ENCODE peak calls at places on chromosomes 6 and 20, in six cellular contexts. One of them, this sample, is unnamed.

GRCh38 chr20:58837717-58838116 is 13.0 kb downstream of the GNAS-AS1 start:
- DNase-seq in stimulated activated CD4-positive, alpha-beta T cell treated with anti-CD3 and anti-CD28 coated beads, Interleukin-15, amount 100 ng/mL, for 48 hours: no peak
- DNase-seq in coronary artery: no peak
- DNase-seq in GM13976: no peak
- DNase-seq in NCI-H1092: no peak
- DNase-seq in GM23248: no peak
- DNase-seq in this sample: no peak

GRCh38 chr20:45347936-45348809 is at the start of gene SDC4:
- DNase-seq in GM13976: peak
- DNase-seq in stimulated activated CD4-positive, alpha-beta T cell treated with anti-CD3 and anti-CD28 coated beads, Interleukin-15, amount 100 ng/mL, for 48 hours: no peak
- DNase-seq in NCI-H1092: no peak
- DNase-seq in coronary artery: peak
- DNase-seq in GM23248: peak
- DNase-seq in this sample: peak

GRCh38 chr6:147060636-147061035 is 143.6 kb upstream of the STXBP5 start:
- DNase-seq in NCI-H1092: no peak
- DNase-seq in stimulated activated CD4-positive, alpha-beta T cell treated with anti-CD3 and anti-CD28 coated beads, Interleukin-15, amount 100 ng/mL, for 48 hours: no peak
- DNase-seq in GM23248: no peak
- DNase-seq in GM13976: no peak
- DNase-seq in coronary artery: no peak
- DNase-seq in this sample: no peak

GRCh38 chr6:34616230-34616591 is 60.1 kb upstream of the SPDEF start:
- DNase-seq in GM13976: no peak
- DNase-seq in stimulated activated CD4-positive, alpha-beta T cell treated with anti-CD3 and anti-CD28 coated beads, Interleukin-15, amount 100 ng/mL, for 48 hours: no peak
- DNase-seq in GM23248: no peak
- DNase-seq in coronary artery: no peak
- DNase-seq in NCI-H1092: no peak
- DNase-seq in this sample: no peak

GRCh38 chr6:12886961-12887775 is 170.6 kb downstream of the PHACTR1 start:
- DNase-seq in coronary artery: no peak
- DNase-seq in GM13976: no peak
- DNase-seq in GM23248: peak
- DNase-seq in NCI-H1092: no peak
- DNase-seq in stimulated activated CD4-positive, alpha-beta T cell treated with anti-CD3 and anti-CD28 coated beads, Interleukin-15, amount 100 ng/mL, for 48 hours: no peak
- DNase-seq in this sample: no peak

GRCh38 chr20:19784511-19785172 is 26.6 kb downstream of the RIN2 start:
- DNase-seq in NCI-H1092: peak
- DNase-seq in stimulated activated CD4-positive, alpha-beta T cell treated with anti-CD3 and anti-CD28 coated beads, Interleukin-15, amount 100 ng/mL, for 48 hours: peak
- DNase-seq in coronary artery: no peak
- DNase-seq in GM13976: peak
- DNase-seq in GM23248: peak
- DNase-seq in this sample: no peak

GRCh38 chr6:17988422-17988944 is 1.0 kb upstream of the KIF13A start:
- DNase-seq in NCI-H1092: no peak
- DNase-seq in coronary artery: no peak
- DNase-seq in stimulated activated CD4-positive, alpha-beta T cell treated with anti-CD3 and anti-CD28 coated beads, Interleukin-15, amount 100 ng/mL, for 48 hours: no peak
- DNase-seq in GM13976: no peak
- DNase-seq in GM23248: no peak
- DNase-seq in this sample: no peak

GRCh38 chr20:20609522-20609921 is 102.9 kb downstream of the RALGAPA2 start:
- DNase-seq in GM13976: no peak
- DNase-seq in coronary artery: no peak
- DNase-seq in stimulated activated CD4-positive, alpha-beta T cell treated with anti-CD3 and anti-CD28 coated beads, Interleukin-15, amount 100 ng/mL, for 48 hours: no peak
- DNase-seq in NCI-H1092: no peak
- DNase-seq in GM23248: no peak
- DNase-seq in this sample: no peak

GRCh38 chr6:150297327-150298028 is 71.3 kb upstream of the IYD start:
- DNase-seq in coronary artery: no peak
- DNase-seq in NCI-H1092: no peak
- DNase-seq in stimulated activated CD4-positive, alpha-beta T cell treated with anti-CD3 and anti-CD28 coated beads, Interleukin-15, amount 100 ng/mL, for 48 hours: no peak
- DNase-seq in GM23248: peak
- DNase-seq in GM13976: no peak
- DNase-seq in this sample: no peak

GRCh38 chr6:111483736-111484654 is 977 bp upstream of the REV3L start:
- DNase-seq in stimulated activated CD4-positive, alpha-beta T cell treated with anti-CD3 and anti-CD28 coated beads, Interleukin-15, amount 100 ng/mL, for 48 hours: peak
- DNase-seq in GM23248: peak
- DNase-seq in NCI-H1092: peak
- DNase-seq in coronary artery: peak
- DNase-seq in GM13976: peak
- DNase-seq in this sample: peak

GRCh38 chr20:10508060-10508459 is 73.0 kb downstream of the SLX4IP start:
- DNase-seq in GM23248: peak
- DNase-seq in NCI-H1092: no peak
- DNase-seq in GM13976: no peak
- DNase-seq in stimulated activated CD4-positive, alpha-beta T cell treated with anti-CD3 and anti-CD28 coated beads, Interleukin-15, amount 100 ng/mL, for 48 hours: no peak
- DNase-seq in coronary artery: no peak
- DNase-seq in this sample: no peak

GRCh38 chr20:48148916-48149672 is 363.8 kb upstream of the SULF2 start:
- DNase-seq in coronary artery: no peak
- DNase-seq in GM23248: no peak
- DNase-seq in GM13976: peak
- DNase-seq in NCI-H1092: no peak
- DNase-seq in stimulated activated CD4-positive, alpha-beta T cell treated with anti-CD3 and anti-CD28 coated beads, Interleukin-15, amount 100 ng/mL, for 48 hours: no peak
- DNase-seq in this sample: no peak

GRCh38 chr6:66421570-66421969 is 714.5 kb upstream of the EYS start:
- DNase-seq in coronary artery: no peak
- DNase-seq in GM13976: no peak
- DNase-seq in stimulated activated CD4-positive, alpha-beta T cell treated with anti-CD3 and anti-CD28 coated beads, Interleukin-15, amount 100 ng/mL, for 48 hours: no peak
- DNase-seq in GM23248: no peak
- DNase-seq in NCI-H1092: no peak
- DNase-seq in this sample: no peak

GRCh38 chr20:4997207-4997606 is 4.1 kb downstream of the SLC23A2 start:
- DNase-seq in GM23248: no peak
- DNase-seq in stimulated activated CD4-positive, alpha-beta T cell treated with anti-CD3 and anti-CD28 coated beads, Interleukin-15, amount 100 ng/mL, for 48 hours: no peak
- DNase-seq in coronary artery: no peak
- DNase-seq in NCI-H1092: no peak
- DNase-seq in GM13976: no peak
- DNase-seq in this sample: no peak